ENCODE peak calls at places on chromosomes 11 and 22, in four cellular contexts. Q is mesendoderm, U is endothelial cell of umbilical vein, V is astrocyte. K is an unnamed sample. For H3K4me1, the result is how much of the 10 kb centered on the place peaks cover.

GRCh38 chr11:8233691-8234424 is 29.8 kb downstream of the LMO1 start:
- DNase-seq in Q (peak), U (no peak), V (peak), K (no peak)

GRCh38 chr11:65303542-65303941 is 11.1 kb upstream of the CDC42EP2 start:
- DNase-seq in Q (no peak), U (no peak), V (no peak), K (no peak)

GRCh38 chr11:60774726-60775125 is 10.4 kb upstream of the MS4A10 start:
- DNase-seq in Q (no peak), U (no peak), V (no peak), K (no peak)

GRCh38 chr11:34977039-34977906 is 60.9 kb downstream of the PDHX start:
- DNase-seq in Q (peak), U (peak), V (peak), K (no peak)

GRCh38 chr22:43921361-43921760 is 2.2 kb upstream of the PNPLA3 start:
- DNase-seq in Q (no peak), U (no peak), V (peak), K (no peak)

GRCh38 chr11:9568854-9569587 is 4.4 kb upstream of the WEE1 start:
- DNase-seq in Q (peak), U (peak), V (peak), K (peak)

GRCh38 chr11:126403658-126404057 is 48.2 kb downstream of the ST3GAL4 start:
- DNase-seq in Q (no peak), U (no peak), V (no peak), K (peak)

GRCh38 chr22:31332886-31333285 is 13.3 kb downstream of the PATZ1 start:
- DNase-seq in Q (no peak), U (no peak), V (no peak), K (no peak)

GRCh38 chr11:30143098-30143705 is 87.6 kb upstream of the FSHB start:
- DNase-seq in Q (peak), U (peak), V (no peak), K (peak)

GRCh38 chr11:115092516-115092915 is 411.7 kb downstream of the CADM1 start:
- DNase-seq in Q (no peak), U (no peak), V (no peak), K (no peak)

GRCh38 chr11:128334311-128335044 is 252.9 kb downstream of the ETS1 start:
- DNase-seq in Q (no peak), U (peak), V (no peak), K (no peak)

DNA sequence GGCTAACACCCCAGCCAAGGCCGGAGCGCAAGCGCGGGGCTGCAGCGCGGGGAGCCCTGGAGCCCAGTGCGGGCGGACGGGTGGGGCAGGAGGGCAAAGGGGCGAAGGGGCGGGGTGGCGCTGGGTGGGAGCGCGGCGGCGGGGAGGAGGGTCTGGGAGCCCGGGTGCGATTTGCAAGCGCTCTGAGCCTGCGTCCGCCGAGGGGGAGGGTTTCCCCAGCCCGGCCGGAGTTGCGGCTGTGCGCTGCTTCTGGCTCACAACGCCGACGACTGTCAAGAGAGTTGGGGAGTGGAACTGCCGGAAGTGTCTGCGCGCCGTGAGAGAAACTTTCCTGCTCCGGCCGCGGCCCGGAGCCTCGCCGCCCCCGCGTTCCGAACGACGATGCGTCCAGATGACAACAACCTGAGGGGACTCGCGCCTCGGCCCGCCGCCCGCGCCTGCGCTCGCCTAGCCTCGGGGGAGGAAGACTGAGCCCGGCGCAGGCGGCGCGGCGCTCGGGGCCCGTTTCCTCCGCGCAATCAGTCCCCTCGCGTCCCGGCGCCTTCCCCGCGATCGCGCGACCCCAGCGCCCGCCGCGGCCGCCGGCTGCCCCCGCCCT is at the start of gene ARHGAP42:
- DNase-seq in Q (peak), U (peak), V (peak), K (no peak)
- H3K9ac ChIP-seq in Q (peak), U (peak), V (peak), K (no peak)

DNA sequence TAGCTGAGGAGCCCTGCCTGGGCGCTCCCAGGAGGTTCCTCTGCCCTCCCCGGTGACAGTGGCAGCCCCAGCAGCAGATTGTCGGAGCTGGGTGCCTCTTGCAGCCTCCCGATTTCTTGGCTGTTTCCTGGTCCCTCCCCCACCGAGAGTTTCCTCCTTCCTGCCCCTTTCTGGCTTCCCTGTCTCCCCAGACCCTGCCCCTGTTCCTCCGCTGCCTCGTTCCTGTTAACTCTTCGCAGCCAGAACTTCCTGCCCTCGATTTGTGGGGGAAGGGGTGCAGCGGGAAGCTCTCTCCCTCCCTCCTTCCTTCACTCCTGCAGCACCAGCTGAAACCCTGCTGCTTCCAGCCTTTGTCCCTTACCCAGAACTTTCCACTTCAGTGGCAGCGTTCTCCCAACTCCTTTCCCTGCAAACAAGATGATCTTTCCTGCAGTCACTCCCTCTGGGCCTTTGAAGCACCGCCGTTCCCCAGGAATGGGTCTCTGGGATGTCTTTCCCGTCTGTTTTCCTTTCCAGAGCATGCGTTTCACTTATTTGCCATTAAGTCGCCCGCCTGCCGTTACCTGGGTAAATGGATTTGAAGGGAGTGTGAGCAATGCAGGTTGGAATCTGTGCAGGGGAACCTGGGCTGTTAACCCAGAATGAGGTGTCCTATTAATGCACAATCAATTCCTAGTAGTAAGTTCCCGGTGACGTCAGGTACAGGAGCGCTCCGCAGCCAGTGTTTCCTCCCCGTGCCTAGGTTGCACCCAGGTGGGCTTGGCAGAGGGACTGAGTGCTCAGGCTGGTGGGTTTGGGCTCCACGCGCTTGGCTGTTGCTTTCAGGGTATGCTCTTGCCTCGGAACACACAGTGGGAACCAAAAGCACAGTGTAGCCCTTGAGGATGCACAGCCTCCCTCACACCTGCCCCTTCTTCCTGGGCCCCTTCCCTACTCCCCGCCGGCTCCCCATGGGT is 4.3 kb downstream of the GRK2 start:
- DNase-seq in Q (peak), U (peak), V (no peak), K (peak)
- H3K4me3 ChIP-seq in Q (no peak), U (no peak), V (no peak), K (peak)

DNA sequence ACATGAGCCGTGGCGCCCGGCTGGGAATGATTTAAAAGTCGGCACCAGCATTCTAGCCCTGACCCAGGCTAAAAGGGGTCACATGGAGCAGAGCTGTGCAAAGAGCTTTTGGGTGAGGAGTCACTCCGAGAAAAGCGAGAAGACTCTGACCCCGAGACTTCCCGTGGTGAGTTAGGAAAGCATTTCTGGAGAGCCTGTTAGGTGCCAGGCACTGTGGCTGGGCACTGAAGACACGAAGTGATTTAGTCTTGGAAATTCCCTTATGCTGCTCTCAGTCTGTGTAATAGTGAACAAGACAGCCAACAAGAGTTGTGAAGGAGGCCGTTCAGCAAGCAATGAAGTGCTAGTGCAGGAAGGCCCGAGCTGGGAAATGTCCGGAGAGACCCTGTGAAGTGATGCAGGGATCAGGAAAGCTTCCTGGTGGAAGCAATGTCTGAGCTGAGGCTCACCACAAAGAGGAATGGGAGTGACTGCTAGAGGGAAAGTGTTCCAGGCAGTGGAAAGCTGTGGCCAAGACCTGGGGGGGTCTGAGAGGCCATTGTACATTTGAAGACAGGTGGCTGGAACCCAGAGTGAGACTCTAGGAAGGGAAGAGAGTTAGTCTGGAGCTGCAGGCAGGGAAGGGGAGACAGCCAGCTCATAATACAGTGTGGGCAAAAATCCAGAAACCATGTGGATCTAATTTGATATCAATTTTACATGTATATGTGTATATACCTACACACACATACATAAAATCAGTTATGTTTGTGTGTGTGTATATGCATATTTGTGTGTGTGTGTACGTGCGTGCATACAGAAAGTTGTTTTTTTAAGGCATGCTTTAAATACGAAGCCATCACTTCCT is 31.7 kb downstream of the MARK2 start:
- DNase-seq in Q (no peak), U (no peak), V (no peak), K (no peak)
- H3K4me1 ChIP-seq in Q (under half), U (under half), V (under half), K (under half)

DNA sequence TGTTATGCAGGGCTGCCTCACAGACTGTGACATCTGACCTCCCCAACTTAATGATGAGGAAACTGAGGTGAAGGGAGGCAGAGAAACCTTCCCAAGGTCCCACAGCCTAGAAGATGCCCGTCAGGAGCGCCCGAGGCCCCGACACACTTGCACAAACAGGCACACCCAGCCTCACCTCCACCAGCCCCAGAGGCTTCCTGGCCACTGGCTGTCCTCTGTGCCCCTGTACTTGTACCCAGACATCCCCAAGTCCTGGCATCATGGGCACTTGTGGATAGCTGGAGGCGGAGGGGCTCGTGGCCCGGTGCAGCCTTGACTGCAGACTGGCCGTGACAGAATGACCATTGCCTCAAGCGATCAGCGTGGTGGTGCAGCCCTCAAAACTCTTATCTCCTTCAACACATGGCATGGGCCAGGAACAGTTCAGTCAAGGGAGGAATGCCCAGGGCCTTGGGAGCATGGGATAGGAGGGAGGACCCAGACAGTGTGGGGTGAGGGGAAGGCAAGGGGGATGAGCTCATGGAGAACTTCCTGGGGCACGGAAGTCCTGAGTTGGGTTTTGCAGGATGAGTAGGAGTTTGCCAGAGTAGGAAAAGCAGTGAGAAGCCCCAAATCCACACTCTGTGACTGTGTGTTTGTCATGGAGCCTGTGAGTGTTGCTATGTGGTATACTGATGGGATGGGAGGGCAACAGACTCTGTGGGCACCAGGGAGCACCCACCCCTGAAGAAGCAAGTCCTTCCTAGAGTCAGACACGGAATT is 25.8 kb upstream of the PPARA start:
- DNase-seq in Q (no peak), U (no peak), V (no peak), K (no peak)
- H3K9ac ChIP-seq in Q (no peak), U (no peak), V (no peak), K (no peak)

GRCh38 chr11:47550288-47551052 is 2.5 kb downstream of the CELF1 start:
- DNase-seq in Q (no peak), U (no peak), V (no peak), K (no peak)

GRCh38 chr11:47552086-47552580 is 799 bp downstream of the CELF1 start:
- DNase-seq in Q (peak), U (peak), V (peak), K (peak)

GRCh38 chr11:47553417-47553746 is 450 bp upstream of the CELF1 start:
- DNase-seq in Q (no peak), U (no peak), V (no peak), K (no peak)

GRCh38 chr11:47552581-47553416 is at the start of gene CELF1:
- DNase-seq in Q (peak), U (peak), V (peak), K (peak)

GRCh38 chr11:47551086-47551485 is 1.8 kb downstream of the CELF1 start:
- DNase-seq in Q (peak), U (peak), V (no peak), K (peak)
- H3K4me3 ChIP-seq in Q (no peak), U (peak), V (peak), K (peak)

DNA sequence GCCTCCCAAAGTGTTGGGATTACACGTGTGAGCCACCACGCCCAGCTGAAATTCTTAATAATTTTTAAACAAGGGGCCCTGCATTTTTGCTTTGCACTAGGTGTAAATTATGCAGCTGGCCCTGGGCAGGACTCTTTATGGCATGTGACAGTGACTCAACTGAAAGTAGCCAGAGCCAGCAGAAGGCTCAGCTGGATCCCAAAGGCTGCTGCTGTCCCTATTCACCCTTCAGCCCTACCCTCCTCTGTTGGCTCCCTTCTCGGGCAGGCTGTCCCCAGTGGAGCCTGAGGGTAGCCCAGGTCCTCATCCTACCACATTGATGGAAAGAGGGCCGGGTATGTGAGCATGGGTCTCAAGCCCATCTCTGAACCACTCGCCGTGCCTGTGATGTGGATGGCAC is 45.6 kb downstream of the CD82 start:
- DNase-seq in Q (peak), U (no peak), V (no peak), K (no peak)
- H3K4me1 ChIP-seq in Q (under half), U (under half), V (under half), K (half or more)